ENCODE peak calls at places on chromosomes 11 and 22, in five cellular contexts. One of them, this sample, is unnamed.

GRCh38 chr11:125373426-125374391 is 122.4 kb downstream of the FEZ1 start:
- DNase-seq in effector memory CD4-positive, alpha-beta T cell: no peak
- DNase-seq in choroid plexus epithelial cell: peak
- DNase-seq in kidney: peak
- DNase-seq in left colon: no peak
- DNase-seq in this sample: no peak

GRCh38 chr11:100890779-100891178 is 203.7 kb downstream of the ARHGAP42 start:
- DNase-seq in effector memory CD4-positive, alpha-beta T cell: no peak
- DNase-seq in choroid plexus epithelial cell: peak
- DNase-seq in kidney: no peak
- DNase-seq in left colon: no peak
- DNase-seq in this sample: no peak

GRCh38 chr11:69333149-69333710 is 39.3 kb downstream of the MYEOV start:
- DNase-seq in effector memory CD4-positive, alpha-beta T cell: no peak
- DNase-seq in choroid plexus epithelial cell: no peak
- DNase-seq in kidney: no peak
- DNase-seq in left colon: no peak
- DNase-seq in this sample: no peak

GRCh38 chr11:117903505-117904382 is 25.5 kb downstream of the TMPRSS13 start:
- DNase-seq in effector memory CD4-positive, alpha-beta T cell: no peak
- DNase-seq in choroid plexus epithelial cell: no peak
- DNase-seq in kidney: no peak
- DNase-seq in left colon: no peak
- DNase-seq in this sample: no peak

GRCh38 chr11:504053-504993 is 2.7 kb downstream of the RNH1 start:
- DNase-seq in effector memory CD4-positive, alpha-beta T cell: no peak
- DNase-seq in choroid plexus epithelial cell: peak
- DNase-seq in kidney: peak
- DNase-seq in left colon: peak
- DNase-seq in this sample: no peak

GRCh38 chr11:34311126-34311525 is 46.7 kb downstream of the ABTB2 start:
- DNase-seq in effector memory CD4-positive, alpha-beta T cell: no peak
- DNase-seq in choroid plexus epithelial cell: no peak
- DNase-seq in kidney: no peak
- DNase-seq in left colon: no peak
- DNase-seq in this sample: no peak

GRCh38 chr22:23305922-23306374 is 125.6 kb downstream of the BCR start:
- DNase-seq in effector memory CD4-positive, alpha-beta T cell: no peak
- DNase-seq in choroid plexus epithelial cell: peak
- DNase-seq in kidney: peak
- DNase-seq in left colon: no peak
- DNase-seq in this sample: no peak

GRCh38 chr11:61912530-61912898 is 4.9 kb downstream of the RAB3IL1 start:
- DNase-seq in effector memory CD4-positive, alpha-beta T cell: no peak
- DNase-seq in choroid plexus epithelial cell: no peak
- DNase-seq in kidney: no peak
- DNase-seq in left colon: peak
- DNase-seq in this sample: no peak

GRCh38 chr22:49270595-49271368 is 556.9 kb downstream of the BRD1 start:
- DNase-seq in effector memory CD4-positive, alpha-beta T cell: no peak
- DNase-seq in choroid plexus epithelial cell: no peak
- DNase-seq in kidney: no peak
- DNase-seq in left colon: no peak
- DNase-seq in this sample: no peak

GRCh38 chr11:14223636-14224035 is 135.3 kb downstream of the RRAS2 start:
- DNase-seq in effector memory CD4-positive, alpha-beta T cell: no peak
- DNase-seq in choroid plexus epithelial cell: no peak
- DNase-seq in kidney: no peak
- DNase-seq in left colon: no peak
- DNase-seq in this sample: no peak

GRCh38 chr11:110077866-110078325 is 15.3 kb upstream of the ZC3H12C start:
- DNase-seq in effector memory CD4-positive, alpha-beta T cell: no peak
- DNase-seq in choroid plexus epithelial cell: peak
- DNase-seq in kidney: no peak
- DNase-seq in left colon: no peak
- DNase-seq in this sample: no peak

GRCh38 chr11:47469411-47470179 is 20.7 kb upstream of the RAPSN start:
- DNase-seq in effector memory CD4-positive, alpha-beta T cell: no peak
- DNase-seq in choroid plexus epithelial cell: peak
- DNase-seq in kidney: peak
- DNase-seq in left colon: no peak
- DNase-seq in this sample: no peak